ENCODE peak calls at places on chromosomes 5 and 9, in five cellular contexts. L, P, R, U and H are unnamed samples.

GRCh38 chr9:136079211-136079915 is 15.7 kb downstream of the NACC2 start:
- DNase-seq in R (no peak), U (no peak), P (no peak), L (peak; percentile 57), H (no peak)

GRCh38 chr9:120915854-120916495 is 10.6 kb downstream of the TRAF1 start:
- DNase-seq in L (no peak), P (peak; percentile 60), U (no peak), R (peak; percentile 26), H (no peak)

GRCh38 chr9:132851421-132851792 is 26.7 kb downstream of the AK8 start:
- DNase-seq in U (no peak), R (no peak), L (no peak), P (no peak), H (no peak)

GRCh38 chr9:27967236-27967635 is 394.0 kb upstream of the C9orf72 start:
- DNase-seq in R (no peak), P (no peak), U (no peak), L (peak; percentile 1), H (no peak)

GRCh38 chr5:175015028-175015427 is 290.6 kb downstream of the MSX2 start:
- DNase-seq in R (no peak), L (no peak), U (no peak), P (no peak), H (no peak)

GRCh38 chr9:112333639-112334318 is 360 bp upstream of the PTBP3 start:
- DNase-seq in R (peak; percentile 94), L (peak; percentile 98), P (peak; percentile 95), U (peak; percentile 92), H (peak; percentile 90)

GRCh38 chr9:114603183-114603582 is 7.9 kb upstream of the TMEM268 start:
- DNase-seq in L (no peak), P (no peak), R (no peak), U (no peak), H (no peak)

GRCh38 chr5:53092242-53092641 is 17.3 kb downstream of the MOCS2 start:
- DNase-seq in U (no peak), R (no peak), P (no peak), L (no peak), H (no peak)